ENCODE peak calls at places on chromosomes 12 and 14, in eight cellular contexts. V is ELF-1; D is germinal center; R is cerebellar cortex; K is NCI-H1092 treated with DMSO at 0.1 percent for 48 hours; S is activated CD4-positive, CD25-positive, alpha-beta regulatory T cell; A is sciatic nerve; E is effector memory CD8-positive, alpha-beta T cell. J is an unnamed sample.
A peak's percentile ranks its signal among the peaks of the same experiment; 100 is the strongest.

GRCh38 chr12:124474709-124475108 is 92.7 kb downstream of the NCOR2 start:
- DNase-seq in D (no peak), S (no peak), V (no peak), E (no peak), R (no peak), K (no peak), A (no peak), J (no peak)

GRCh38 chr14:61994589-61994988 is 232.4 kb downstream of the SNAPC1 start:
- DNase-seq in V (no peak), A (no peak), K (no peak), D (no peak), R (no peak), E (no peak), S (no peak), J (no peak)

GRCh38 chr12:52370906-52371608 is 3.8 kb upstream of the KRT85 start:
- DNase-seq in R (peak; percentile 14), S (no peak), D (no peak), E (no peak), A (peak; percentile 81), V (no peak), K (no peak), J (no peak)

GRCh38 chr12:48189331-48190125 is 6.1 kb downstream of the CCDC184 start:
- DNase-seq in S (peak; percentile 54), R (peak; percentile 92), A (peak; percentile 78), D (peak; percentile 62), K (peak; percentile 87), V (peak; percentile 82), E (peak; percentile 71), J (peak; percentile 53)

GRCh38 chr14:76955575-76956252 is 72.8 kb downstream of the IRF2BPL start:
- DNase-seq in A (no peak), D (peak; percentile 32), E (peak; percentile 53), R (no peak), S (no peak), V (peak; percentile 72), K (peak; percentile 80), J (peak; percentile 61)

GRCh38 chr12:12927211-12928079 is 24.5 kb downstream of the GPRC5D start:
- DNase-seq in D (peak; percentile 45), E (peak; percentile 54), S (peak; percentile 6), A (no peak), K (peak; percentile 23), V (peak; percentile 87), R (no peak), J (peak; percentile 35)

GRCh38 chr12:107130830-107131760 is 37.7 kb upstream of the CRY1 start:
- DNase-seq in D (no peak), A (no peak), S (no peak), K (peak; percentile 95), V (no peak), E (no peak), R (peak; percentile 74), J (no peak)

GRCh38 chr14:51774209-51774608 is 86.2 kb upstream of the GNG2 start:
- DNase-seq in D (no peak), E (no peak), A (no peak), R (no peak), V (no peak), S (no peak), K (no peak), J (no peak)

GRCh38 chr14:104080557-104081492 is 4.7 kb upstream of the ASPG start:
- DNase-seq in K (no peak), R (no peak), S (no peak), E (no peak), A (no peak), V (no peak), D (no peak), J (no peak)

GRCh38 chr14:68368850-68369249 is 424.0 kb downstream of the ZFP36L1 start:
- DNase-seq in E (no peak), V (no peak), K (no peak), A (no peak), S (no peak), D (no peak), R (no peak), J (no peak)

GRCh38 chr12:7661741-7662140 is 4.0 kb downstream of the APOBEC1 start:
- DNase-seq in K (no peak), D (no peak), V (no peak), E (no peak), S (no peak), A (no peak), R (no peak), J (no peak)

GRCh38 chr12:44696542-44696941 is 179.6 kb downstream of the NELL2 start:
- DNase-seq in D (no peak), R (no peak), A (no peak), S (no peak), E (no peak), V (no peak), K (no peak), J (no peak)

GRCh38 chr12:76713130-76713529 is 50.8 kb upstream of the ZDHHC17 start:
- DNase-seq in V (no peak), E (no peak), R (no peak), D (no peak), S (no peak), K (no peak), A (no peak), J (no peak)

GRCh38 chr12:44589697-44590096 is 286.4 kb downstream of the NELL2 start:
- DNase-seq in E (no peak), V (no peak), R (no peak), S (no peak), K (no peak), D (no peak), A (no peak), J (no peak)

GRCh38 chr14:74634964-74635363 is 22.9 kb upstream of the LTBP2 start:
- DNase-seq in V (no peak), K (no peak), A (no peak), E (no peak), S (no peak), R (no peak), D (no peak), J (no peak)

GRCh38 chr12:48183876-48184548 is 568 bp downstream of the CCDC184 start:
- DNase-seq in V (no peak), S (no peak), K (no peak), A (peak; percentile 62), E (peak; percentile 15), D (no peak), R (no peak), J (no peak)

GRCh38 chr12:128994869-128995268 is 141.6 kb downstream of the GLT1D1 start:
- DNase-seq in R (peak; percentile 31), S (no peak), K (peak; percentile 77), E (no peak), A (no peak), V (no peak), D (no peak), J (no peak)

GRCh38 chr12:111428728-111429175 is 23.0 kb downstream of the SH2B3 start:
- DNase-seq in A (no peak), D (peak; percentile 27), K (no peak), R (no peak), S (no peak), E (no peak), V (no peak), J (peak; percentile 41)

GRCh38 chr12:126347421-126347820 is 1282.2 kb downstream of the AACS start:
- DNase-seq in K (no peak), E (no peak), V (peak; percentile 22), D (no peak), S (no peak), R (no peak), A (no peak), J (no peak)

GRCh38 chr12:62523619-62524018 is 57.0 kb downstream of the MON2 start:
- DNase-seq in D (no peak), R (no peak), V (no peak), E (no peak), S (no peak), A (no peak), K (no peak), J (no peak)